ENCODE peak calls at places on chromosomes 16 and 17, in six cellular contexts. One of them, this sample, is unnamed.

GRCh38 chr17:80254396-80255241 is 6.0 kb upstream of the RNF213 start:
- DNase-seq in astrocyte of the spinal cord: peak
- DNase-seq in left ventricle myocardium inferior: no peak
- DNase-seq in CD8-positive, alpha-beta T cell: no peak
- DNase-seq in breast epithelium: no peak
- DNase-seq in heart left ventricle: no peak
- DNase-seq in this sample: no peak

GRCh38 chr17:77330602-77331081 is 189.9 kb downstream of the SEC14L1 start:
- DNase-seq in astrocyte of the spinal cord: no peak
- DNase-seq in left ventricle myocardium inferior: no peak
- DNase-seq in CD8-positive, alpha-beta T cell: peak
- DNase-seq in breast epithelium: peak
- DNase-seq in heart left ventricle: peak
- DNase-seq in this sample: peak

GRCh38 chr17:37774508-37774907 is 29.6 kb upstream of the HNF1B start:
- DNase-seq in astrocyte of the spinal cord: no peak
- DNase-seq in left ventricle myocardium inferior: no peak
- DNase-seq in CD8-positive, alpha-beta T cell: no peak
- DNase-seq in breast epithelium: no peak
- DNase-seq in heart left ventricle: no peak
- DNase-seq in this sample: no peak

GRCh38 chr16:22674832-22675191 is 139.2 kb upstream of the HS3ST2 start:
- DNase-seq in astrocyte of the spinal cord: no peak
- DNase-seq in left ventricle myocardium inferior: no peak
- DNase-seq in CD8-positive, alpha-beta T cell: no peak
- DNase-seq in breast epithelium: no peak
- DNase-seq in heart left ventricle: no peak
- DNase-seq in this sample: no peak

GRCh38 chr17:81911969-81912368 is 770 bp upstream of the PCYT2 start:
- DNase-seq in astrocyte of the spinal cord: no peak
- DNase-seq in left ventricle myocardium inferior: no peak
- DNase-seq in CD8-positive, alpha-beta T cell: no peak
- DNase-seq in breast epithelium: no peak
- DNase-seq in heart left ventricle: no peak
- DNase-seq in this sample: no peak

GRCh38 chr17:79521225-79521624 is 89.6 kb downstream of the RBFOX3 start:
- DNase-seq in astrocyte of the spinal cord: no peak
- DNase-seq in left ventricle myocardium inferior: no peak
- DNase-seq in CD8-positive, alpha-beta T cell: no peak
- DNase-seq in breast epithelium: no peak
- DNase-seq in heart left ventricle: no peak
- DNase-seq in this sample: no peak

GRCh38 chr17:70184770-70185169 is 15.4 kb downstream of the KCNJ2 start:
- DNase-seq in astrocyte of the spinal cord: peak
- DNase-seq in left ventricle myocardium inferior: no peak
- DNase-seq in CD8-positive, alpha-beta T cell: no peak
- DNase-seq in breast epithelium: no peak
- DNase-seq in heart left ventricle: no peak
- DNase-seq in this sample: no peak

GRCh38 chr16:27364493-27365141 is 37.4 kb upstream of the IL21R start:
- DNase-seq in astrocyte of the spinal cord: no peak
- DNase-seq in left ventricle myocardium inferior: no peak
- DNase-seq in CD8-positive, alpha-beta T cell: no peak
- DNase-seq in breast epithelium: no peak
- DNase-seq in heart left ventricle: no peak
- DNase-seq in this sample: no peak

GRCh38 chr16:23510154-23510914 is at the start of gene GGA2:
- DNase-seq in astrocyte of the spinal cord: peak
- DNase-seq in left ventricle myocardium inferior: peak
- DNase-seq in CD8-positive, alpha-beta T cell: peak
- DNase-seq in breast epithelium: peak
- DNase-seq in heart left ventricle: peak
- DNase-seq in this sample: peak

GRCh38 chr16:17544785-17545184 is 74.0 kb upstream of the XYLT1 start:
- DNase-seq in astrocyte of the spinal cord: no peak
- DNase-seq in left ventricle myocardium inferior: no peak
- DNase-seq in CD8-positive, alpha-beta T cell: no peak
- DNase-seq in breast epithelium: no peak
- DNase-seq in heart left ventricle: no peak
- DNase-seq in this sample: no peak

GRCh38 chr16:15672514-15673167 is 22.6 kb downstream of the NDE1 start:
- DNase-seq in astrocyte of the spinal cord: peak
- DNase-seq in left ventricle myocardium inferior: peak
- DNase-seq in CD8-positive, alpha-beta T cell: peak
- DNase-seq in breast epithelium: peak
- DNase-seq in heart left ventricle: peak
- DNase-seq in this sample: peak

GRCh38 chr17:81939881-81940385 is 2.8 kb upstream of the PYCR1 start:
- DNase-seq in astrocyte of the spinal cord: no peak
- DNase-seq in left ventricle myocardium inferior: peak
- DNase-seq in CD8-positive, alpha-beta T cell: no peak
- DNase-seq in breast epithelium: no peak
- DNase-seq in heart left ventricle: peak
- DNase-seq in this sample: no peak

GRCh38 chr16:75279277-75279676 is 27.9 kb upstream of the BCAR1 start:
- DNase-seq in astrocyte of the spinal cord: peak
- DNase-seq in left ventricle myocardium inferior: no peak
- DNase-seq in CD8-positive, alpha-beta T cell: no peak
- DNase-seq in breast epithelium: no peak
- DNase-seq in heart left ventricle: no peak
- DNase-seq in this sample: no peak

GRCh38 chr16:10880609-10881452 is 3.8 kb downstream of the CIITA start:
- DNase-seq in astrocyte of the spinal cord: no peak
- DNase-seq in left ventricle myocardium inferior: no peak
- DNase-seq in CD8-positive, alpha-beta T cell: no peak
- DNase-seq in breast epithelium: no peak
- DNase-seq in heart left ventricle: no peak
- DNase-seq in this sample: no peak

GRCh38 chr17:45296833-45297124 is 20.0 kb downstream of the MAP3K14 start:
- DNase-seq in astrocyte of the spinal cord: no peak
- DNase-seq in left ventricle myocardium inferior: no peak
- DNase-seq in CD8-positive, alpha-beta T cell: no peak
- DNase-seq in breast epithelium: no peak
- DNase-seq in heart left ventricle: no peak
- DNase-seq in this sample: no peak

GRCh38 chr16:19033761-19034160 is 33.7 kb upstream of the COQ7 start:
- DNase-seq in astrocyte of the spinal cord: no peak
- DNase-seq in left ventricle myocardium inferior: no peak
- DNase-seq in CD8-positive, alpha-beta T cell: no peak
- DNase-seq in breast epithelium: no peak
- DNase-seq in heart left ventricle: no peak
- DNase-seq in this sample: no peak

GRCh38 chr16:66801320-66802105 is at the start of gene TERB1:
- DNase-seq in astrocyte of the spinal cord: no peak
- DNase-seq in left ventricle myocardium inferior: no peak
- DNase-seq in CD8-positive, alpha-beta T cell: no peak
- DNase-seq in breast epithelium: no peak
- DNase-seq in heart left ventricle: no peak
- DNase-seq in this sample: no peak

GRCh38 chr17:48453447-48453846 is 23.4 kb upstream of the SKAP1 start:
- DNase-seq in astrocyte of the spinal cord: no peak
- DNase-seq in left ventricle myocardium inferior: no peak
- DNase-seq in CD8-positive, alpha-beta T cell: peak
- DNase-seq in breast epithelium: no peak
- DNase-seq in heart left ventricle: no peak
- DNase-seq in this sample: no peak

GRCh38 chr17:78343099-78343432 is 16.8 kb downstream of the SOCS3 start:
- DNase-seq in astrocyte of the spinal cord: peak
- DNase-seq in left ventricle myocardium inferior: peak
- DNase-seq in CD8-positive, alpha-beta T cell: no peak
- DNase-seq in breast epithelium: peak
- DNase-seq in heart left ventricle: peak
- DNase-seq in this sample: no peak

GRCh38 chr16:1351582-1352362 is at the start of the genes GNPTG and TSR3:
- DNase-seq in astrocyte of the spinal cord: peak
- DNase-seq in left ventricle myocardium inferior: peak
- DNase-seq in CD8-positive, alpha-beta T cell: peak
- DNase-seq in breast epithelium: peak
- DNase-seq in heart left ventricle: peak
- DNase-seq in this sample: peak

GRCh38 chr16:71709231-71709781 is 15.2 kb downstream of the PHLPP2 start:
- DNase-seq in astrocyte of the spinal cord: peak
- DNase-seq in left ventricle myocardium inferior: no peak
- DNase-seq in CD8-positive, alpha-beta T cell: no peak
- DNase-seq in breast epithelium: no peak
- DNase-seq in heart left ventricle: no peak
- DNase-seq in this sample: no peak

GRCh38 chr17:29582767-29583166 is 6.7 kb downstream of the GIT1 start:
- DNase-seq in astrocyte of the spinal cord: no peak
- DNase-seq in left ventricle myocardium inferior: no peak
- DNase-seq in CD8-positive, alpha-beta T cell: no peak
- DNase-seq in breast epithelium: no peak
- DNase-seq in heart left ventricle: no peak
- DNase-seq in this sample: no peak

GRCh38 chr17:27378482-27379200 is 77.6 kb upstream of the KSR1 start:
- DNase-seq in astrocyte of the spinal cord: no peak
- DNase-seq in left ventricle myocardium inferior: no peak
- DNase-seq in CD8-positive, alpha-beta T cell: no peak
- DNase-seq in breast epithelium: no peak
- DNase-seq in heart left ventricle: no peak
- DNase-seq in this sample: no peak

DNA sequence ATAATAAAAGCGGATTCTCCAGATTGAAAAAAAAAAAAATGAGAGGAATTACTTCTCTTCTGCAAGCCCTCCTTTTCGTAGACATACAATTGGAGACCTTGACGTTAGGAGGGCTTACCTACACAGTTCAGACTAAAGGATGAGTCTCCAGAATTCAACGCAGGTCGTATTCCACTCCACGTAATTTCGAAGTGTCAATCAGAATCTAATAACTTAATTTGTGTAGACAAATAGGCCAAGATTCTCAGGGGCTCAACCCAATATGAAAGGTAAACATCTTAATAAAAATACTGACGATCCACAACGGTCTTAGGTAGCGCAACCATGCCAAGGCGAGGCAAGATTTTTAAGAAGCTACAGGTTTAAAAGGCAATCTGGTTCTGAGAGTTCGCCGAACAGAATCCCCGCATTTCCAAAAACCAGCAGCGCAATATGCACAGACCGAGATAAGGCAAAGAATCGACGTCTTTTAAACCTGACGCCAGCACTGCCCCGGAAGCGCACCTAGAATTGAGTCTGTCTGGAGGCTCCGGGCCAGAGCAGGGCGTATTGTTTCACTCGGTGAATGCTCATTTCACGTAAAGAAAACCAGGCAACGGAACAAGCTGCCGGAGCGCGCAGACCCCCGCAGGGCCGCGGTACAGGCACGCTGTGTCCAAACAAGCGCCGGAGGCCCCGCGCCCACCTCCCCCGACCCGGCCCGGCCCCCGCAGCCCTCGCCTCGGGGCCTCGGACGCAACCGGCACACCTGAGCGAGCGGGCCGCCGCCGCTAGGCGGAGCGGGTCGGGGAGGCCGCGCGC is 623 bp downstream of the MBTPS1 start:
- DNase-seq in astrocyte of the spinal cord: peak
- DNase-seq in left ventricle myocardium inferior: no peak
- DNase-seq in CD8-positive, alpha-beta T cell: no peak
- DNase-seq in breast epithelium: no peak
- DNase-seq in heart left ventricle: no peak
- DNase-seq in this sample: no peak
- TF ChIP-seq CTCF in astrocyte of the spinal cord: no peak
- TF ChIP-seq CTCF in left ventricle myocardium inferior: peak
- TF ChIP-seq CTCF in CD8-positive, alpha-beta T cell: peak
- TF ChIP-seq CTCF in breast epithelium: no peak
- TF ChIP-seq CTCF in heart left ventricle: peak
- TF ChIP-seq CTCF in this sample: no peak

GRCh38 chr16:79601978-79602609 is 1.6 kb upstream of the MAF start:
- DNase-seq in astrocyte of the spinal cord: peak
- DNase-seq in left ventricle myocardium inferior: peak
- DNase-seq in CD8-positive, alpha-beta T cell: peak
- DNase-seq in breast epithelium: peak
- DNase-seq in heart left ventricle: peak
- DNase-seq in this sample: peak
- TF ChIP-seq CTCF in astrocyte of the spinal cord: peak
- TF ChIP-seq CTCF in left ventricle myocardium inferior: peak
- TF ChIP-seq CTCF in CD8-positive, alpha-beta T cell: peak
- TF ChIP-seq CTCF in breast epithelium: peak
- TF ChIP-seq CTCF in heart left ventricle: peak
- TF ChIP-seq CTCF in this sample: peak

GRCh38 chr16:85238233-85238647 is 126.0 kb upstream of the CIBAR2 start:
- DNase-seq in astrocyte of the spinal cord: peak
- DNase-seq in left ventricle myocardium inferior: peak
- DNase-seq in CD8-positive, alpha-beta T cell: no peak
- DNase-seq in breast epithelium: no peak
- DNase-seq in heart left ventricle: no peak
- DNase-seq in this sample: no peak
- TF ChIP-seq CTCF in astrocyte of the spinal cord: peak
- TF ChIP-seq CTCF in left ventricle myocardium inferior: no peak
- TF ChIP-seq CTCF in CD8-positive, alpha-beta T cell: no peak
- TF ChIP-seq CTCF in breast epithelium: no peak
- TF ChIP-seq CTCF in heart left ventricle: peak
- TF ChIP-seq CTCF in this sample: no peak

DNA sequence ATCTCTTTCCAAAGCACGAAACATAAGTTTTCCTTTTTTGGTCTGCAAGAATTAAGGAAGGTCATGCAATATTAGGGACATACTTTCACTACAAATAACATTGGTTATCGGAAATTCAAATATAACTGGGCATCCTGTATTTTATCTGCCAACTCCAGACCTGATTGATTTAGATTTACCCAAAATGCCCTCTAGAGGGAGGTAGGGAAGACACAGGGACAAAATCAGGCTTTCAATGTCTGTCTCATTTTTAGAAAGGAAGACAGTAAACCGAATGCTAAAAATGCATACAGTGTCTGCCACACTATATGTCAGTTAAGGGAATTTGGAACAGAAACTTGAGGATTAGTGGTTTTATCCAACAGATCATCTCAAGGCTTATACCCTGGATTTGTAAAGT is 161.7 kb upstream of the SOX9 start:
- DNase-seq in astrocyte of the spinal cord: peak
- DNase-seq in left ventricle myocardium inferior: no peak
- DNase-seq in CD8-positive, alpha-beta T cell: no peak
- DNase-seq in breast epithelium: no peak
- DNase-seq in heart left ventricle: no peak
- DNase-seq in this sample: no peak
- TF ChIP-seq CTCF in astrocyte of the spinal cord: peak
- TF ChIP-seq CTCF in left ventricle myocardium inferior: peak
- TF ChIP-seq CTCF in CD8-positive, alpha-beta T cell: no peak
- TF ChIP-seq CTCF in breast epithelium: no peak
- TF ChIP-seq CTCF in heart left ventricle: peak
- TF ChIP-seq CTCF in this sample: no peak

GRCh38 chr17:63438092-63439051 is 7.7 kb downstream of the CYB561 start:
- DNase-seq in astrocyte of the spinal cord: no peak
- DNase-seq in left ventricle myocardium inferior: no peak
- DNase-seq in CD8-positive, alpha-beta T cell: no peak
- DNase-seq in breast epithelium: no peak
- DNase-seq in heart left ventricle: no peak
- DNase-seq in this sample: no peak
- TF ChIP-seq CTCF in astrocyte of the spinal cord: no peak
- TF ChIP-seq CTCF in left ventricle myocardium inferior: no peak
- TF ChIP-seq CTCF in CD8-positive, alpha-beta T cell: no peak
- TF ChIP-seq CTCF in breast epithelium: no peak
- TF ChIP-seq CTCF in heart left ventricle: no peak
- TF ChIP-seq CTCF in this sample: no peak

This sample was measured in natural killer cell.